ENCODE peak calls at places on chromosome 12, in five cellular contexts. One of them, this sample, is unnamed.

GRCh38 chr12:79549531-79550271 is 141.1 kb downstream of the PAWR start:
- DNase-seq in HepG2: peak
- DNase-seq in SK-N-SH: no peak
- DNase-seq in HCT116: no peak
- DNase-seq in K562: no peak
- DNase-seq in this sample: no peak

GRCh38 chr12:12673296-12673695 is 22.7 kb downstream of the GPR19 start:
- DNase-seq in HepG2: no peak
- DNase-seq in SK-N-SH: no peak
- DNase-seq in HCT116: no peak
- DNase-seq in K562: no peak
- DNase-seq in this sample: no peak

GRCh38 chr12:104280703-104281458 is 22.7 kb upstream of the EID3 start:
- DNase-seq in HepG2: peak
- DNase-seq in SK-N-SH: no peak
- DNase-seq in HCT116: peak
- DNase-seq in K562: peak
- DNase-seq in this sample: no peak

GRCh38 chr12:68482014-68482413 is 128.7 kb upstream of the RAP1B start:
- DNase-seq in HepG2: no peak
- DNase-seq in SK-N-SH: no peak
- DNase-seq in HCT116: no peak
- DNase-seq in K562: no peak
- DNase-seq in this sample: no peak

GRCh38 chr12:89344043-89344861 is 8.0 kb downstream of the DUSP6 start:
- DNase-seq in HepG2: peak
- DNase-seq in SK-N-SH: no peak
- DNase-seq in HCT116: no peak
- DNase-seq in K562: no peak
- DNase-seq in this sample: no peak

GRCh38 chr12:83245156-83245555 is 558.5 kb downstream of the TMTC2 start:
- DNase-seq in HepG2: no peak
- DNase-seq in SK-N-SH: no peak
- DNase-seq in HCT116: no peak
- DNase-seq in K562: no peak
- DNase-seq in this sample: no peak

GRCh38 chr12:96241484-96242256 is 47.5 kb downstream of the ELK3 start:
- DNase-seq in HepG2: no peak
- DNase-seq in SK-N-SH: no peak
- DNase-seq in HCT116: no peak
- DNase-seq in K562: no peak
- DNase-seq in this sample: no peak

GRCh38 chr12:47504775-47505446 is 200.9 kb downstream of the RPAP3 start:
- DNase-seq in HepG2: no peak
- DNase-seq in SK-N-SH: no peak
- DNase-seq in HCT116: no peak
- DNase-seq in K562: no peak
- DNase-seq in this sample: no peak

GRCh38 chr12:127944211-127944899 is 322.6 kb upstream of the TMEM132C start:
- DNase-seq in HepG2: no peak
- DNase-seq in SK-N-SH: no peak
- DNase-seq in HCT116: no peak
- DNase-seq in K562: no peak
- DNase-seq in this sample: no peak

DNA sequence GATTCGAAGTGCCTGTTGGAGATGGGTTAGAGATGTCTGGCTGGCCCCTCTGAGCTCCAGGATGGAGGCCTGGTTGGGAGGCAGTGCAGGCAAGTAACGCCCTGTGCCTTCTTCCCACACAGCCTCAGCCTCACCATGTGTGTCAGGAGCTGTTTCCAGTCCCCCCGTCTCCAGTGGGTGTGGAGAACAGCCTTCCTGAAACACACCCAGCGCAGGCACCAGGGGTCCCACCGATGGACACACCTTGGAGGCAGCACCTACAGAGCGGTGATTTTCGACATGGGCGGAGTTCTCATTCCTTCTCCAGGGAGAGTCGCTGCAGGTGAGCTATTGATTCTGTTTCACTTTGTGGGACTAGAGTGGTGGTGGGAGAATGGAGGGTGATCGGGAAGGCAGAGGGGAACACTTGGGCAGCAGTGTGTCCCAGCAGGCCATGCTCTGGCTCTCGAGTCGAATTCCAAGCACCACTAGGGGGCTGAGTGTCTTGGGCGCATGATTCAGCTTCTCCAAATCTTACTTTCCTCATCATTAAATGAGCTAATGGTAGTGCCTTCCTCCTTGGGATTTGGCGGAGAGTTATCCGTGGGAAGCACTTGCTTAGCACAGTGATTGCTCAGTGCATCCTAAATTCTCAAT is 6.8 kb downstream of the ACAD10 start:
- DNase-seq in HepG2: no peak
- DNase-seq in SK-N-SH: no peak
- DNase-seq in HCT116: no peak
- DNase-seq in K562: peak
- DNase-seq in this sample: no peak
- TF ChIP-seq JUND in HepG2: no peak
- TF ChIP-seq JUND in SK-N-SH: no peak
- TF ChIP-seq JUND in HCT116: no peak
- TF ChIP-seq JUND in K562: no peak
- TF ChIP-seq JUND in this sample: no peak

GRCh38 chr12:54049164-54049563 is 4.5 kb upstream of the HOXC4 start:
- DNase-seq in HepG2: no peak
- DNase-seq in SK-N-SH: no peak
- DNase-seq in HCT116: no peak
- DNase-seq in K562: no peak
- DNase-seq in this sample: no peak

GRCh38 chr12:54052745-54053624 is 650 bp upstream of the HOXC4 start:
- DNase-seq in HepG2: no peak
- DNase-seq in SK-N-SH: peak
- DNase-seq in HCT116: no peak
- DNase-seq in K562: no peak
- DNase-seq in this sample: no peak

GRCh38 chr12:54050479-54050805 is 3.2 kb upstream of the HOXC4 start:
- DNase-seq in HepG2: no peak
- DNase-seq in SK-N-SH: no peak
- DNase-seq in HCT116: no peak
- DNase-seq in K562: no peak
- DNase-seq in this sample: no peak

GRCh38 chr12:54051916-54052744 is 1.5 kb upstream of the HOXC4 start:
- DNase-seq in HepG2: no peak
- DNase-seq in SK-N-SH: peak
- DNase-seq in HCT116: no peak
- DNase-seq in K562: no peak
- DNase-seq in this sample: no peak

DNA sequence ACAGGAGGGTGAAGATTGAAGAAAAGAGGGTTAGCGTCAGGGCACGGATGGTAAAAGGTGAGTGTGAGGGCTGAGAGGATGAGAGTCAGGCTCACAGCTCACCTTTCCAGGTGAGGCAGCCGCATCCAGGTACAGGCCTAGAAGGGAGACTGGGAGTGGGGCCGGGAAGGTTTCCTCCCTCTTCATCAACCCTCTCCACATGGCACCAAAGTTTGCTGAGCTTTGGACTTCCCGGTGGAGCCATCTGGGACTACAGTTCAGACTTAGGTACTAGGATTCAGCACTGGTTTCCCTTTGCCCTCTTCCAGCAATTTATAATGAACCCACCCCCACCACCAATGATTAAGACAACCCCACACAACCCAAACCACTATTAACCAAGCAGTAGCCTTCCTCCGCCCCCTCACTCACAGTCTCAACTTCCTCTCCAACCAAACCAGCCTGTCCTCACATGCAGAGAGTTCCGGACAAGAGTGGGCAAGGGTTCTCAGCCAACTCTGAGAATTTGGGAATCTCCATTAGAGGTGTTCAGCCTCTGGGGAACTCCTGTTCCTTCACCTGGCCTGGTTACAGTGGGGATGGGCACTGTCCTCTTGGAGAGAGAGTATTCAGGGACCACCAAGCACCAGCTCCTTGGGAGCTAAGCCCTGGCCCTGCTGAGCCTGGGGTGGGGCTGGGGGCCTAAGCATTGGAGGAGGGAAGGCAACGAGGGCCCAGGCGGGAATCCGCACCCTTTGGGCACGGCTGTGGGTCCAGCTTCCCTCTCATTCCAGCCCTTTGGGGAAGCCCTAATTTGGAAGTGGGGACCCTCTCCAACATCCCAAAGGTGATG is 2.3 kb upstream of the HOXC4 start:
- DNase-seq in HepG2: no peak
- DNase-seq in SK-N-SH: no peak
- DNase-seq in HCT116: no peak
- DNase-seq in K562: no peak
- DNase-seq in this sample: no peak
- TF ChIP-seq JUND in HepG2: no peak
- TF ChIP-seq JUND in SK-N-SH: no peak
- TF ChIP-seq JUND in HCT116: no peak
- TF ChIP-seq JUND in K562: no peak
- TF ChIP-seq JUND in this sample: no peak

GRCh38 chr12:3668479-3669165 is 84.3 kb downstream of the CRACR2A start:
- DNase-seq in HepG2: no peak
- DNase-seq in SK-N-SH: no peak
- DNase-seq in HCT116: no peak
- DNase-seq in K562: no peak
- DNase-seq in this sample: no peak

GRCh38 chr12:3672113-3672509 is 80.8 kb downstream of the CRACR2A start:
- DNase-seq in HepG2: no peak
- DNase-seq in SK-N-SH: no peak
- DNase-seq in HCT116: no peak
- DNase-seq in K562: no peak
- DNase-seq in this sample: no peak

GRCh38 chr12:3669594-3669993 is 83.3 kb downstream of the CRACR2A start:
- DNase-seq in HepG2: no peak
- DNase-seq in SK-N-SH: no peak
- DNase-seq in HCT116: no peak
- DNase-seq in K562: no peak
- DNase-seq in this sample: no peak

GRCh38 chr12:3671330-3672112 is 81.4 kb downstream of the CRACR2A start:
- DNase-seq in HepG2: no peak
- DNase-seq in SK-N-SH: no peak
- DNase-seq in HCT116: no peak
- DNase-seq in K562: no peak
- DNase-seq in this sample: no peak

DNA sequence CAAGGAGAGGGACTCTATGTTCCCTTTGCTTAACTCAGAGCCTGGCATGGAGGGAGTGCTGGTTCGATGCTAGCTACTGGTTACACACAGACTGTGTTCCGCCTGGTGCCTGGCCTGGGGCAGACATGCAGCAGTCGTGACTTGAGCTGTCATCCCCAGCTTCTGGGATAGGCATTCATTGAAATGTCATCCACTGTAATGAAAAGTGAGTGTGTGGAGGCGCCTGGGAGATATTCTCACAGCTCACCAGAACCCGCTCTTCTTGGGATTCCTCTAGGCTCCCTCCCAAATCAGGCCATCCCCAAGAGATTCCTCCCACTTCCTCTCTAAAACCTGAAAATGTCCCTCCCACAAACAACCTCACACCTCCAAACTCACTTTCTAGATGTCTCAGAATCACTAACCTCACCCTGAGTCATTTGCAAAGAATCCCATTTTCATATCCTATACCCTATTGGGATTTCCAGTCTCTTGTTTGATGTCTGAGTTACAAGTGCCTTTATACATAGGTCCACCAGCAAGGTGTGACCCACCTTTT is 82.8 kb downstream of the CRACR2A start:
- DNase-seq in HepG2: no peak
- DNase-seq in SK-N-SH: no peak
- DNase-seq in HCT116: no peak
- DNase-seq in K562: no peak
- DNase-seq in this sample: no peak
- TF ChIP-seq JUND in HepG2: no peak
- TF ChIP-seq JUND in SK-N-SH: peak
- TF ChIP-seq JUND in HCT116: no peak
- TF ChIP-seq JUND in K562: no peak
- TF ChIP-seq JUND in this sample: no peak

GRCh38 chr12:93944196-93944595 is 204.2 kb upstream of the PLXNC1 start:
- DNase-seq in HepG2: no peak
- DNase-seq in SK-N-SH: no peak
- DNase-seq in HCT116: no peak
- DNase-seq in K562: no peak
- DNase-seq in this sample: no peak

GRCh38 chr12:93939641-93940040 is 208.7 kb upstream of the PLXNC1 start:
- DNase-seq in HepG2: no peak
- DNase-seq in SK-N-SH: no peak
- DNase-seq in HCT116: no peak
- DNase-seq in K562: no peak
- DNase-seq in this sample: no peak

GRCh38 chr12:93946542-93947150 is 201.7 kb upstream of the PLXNC1 start:
- DNase-seq in HepG2: no peak
- DNase-seq in SK-N-SH: no peak
- DNase-seq in HCT116: no peak
- DNase-seq in K562: no peak
- DNase-seq in this sample: no peak

GRCh38 chr12:93947486-93947885 is 200.9 kb upstream of the PLXNC1 start:
- DNase-seq in HepG2: no peak
- DNase-seq in SK-N-SH: no peak
- DNase-seq in HCT116: no peak
- DNase-seq in K562: no peak
- DNase-seq in this sample: no peak

DNA sequence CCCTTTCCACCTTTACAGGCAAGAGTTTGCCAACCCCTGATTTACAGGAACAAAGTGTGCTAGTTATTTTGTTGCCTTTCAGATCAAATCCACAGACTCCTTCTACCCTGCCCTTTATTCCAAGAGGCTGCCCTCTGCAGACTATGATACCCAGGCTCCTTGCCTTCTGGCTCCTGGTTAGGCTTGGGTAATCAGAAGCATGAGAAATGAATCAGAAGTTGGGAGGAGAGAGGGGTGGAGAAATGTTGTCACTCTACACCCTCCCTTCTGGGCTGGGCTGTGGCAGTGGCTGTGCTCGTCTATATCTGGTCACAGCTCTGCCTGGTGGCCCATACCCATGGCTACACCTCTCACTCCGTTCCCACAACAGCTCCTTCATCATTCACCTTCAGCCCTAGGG is 204.6 kb upstream of the PLXNC1 start:
- DNase-seq in HepG2: no peak
- DNase-seq in SK-N-SH: no peak
- DNase-seq in HCT116: peak
- DNase-seq in K562: peak
- DNase-seq in this sample: peak
- TF ChIP-seq JUND in HepG2: no peak
- TF ChIP-seq JUND in SK-N-SH: no peak
- TF ChIP-seq JUND in HCT116: no peak
- TF ChIP-seq JUND in K562: peak
- TF ChIP-seq JUND in this sample: no peak